ENCODE peak calls at places on chromosome 16, in seven cellular contexts. Y is CD8-positive, alpha-beta memory T cell; R is A549; V is HCT116; E is gastrocnemius medialis; J is colonic mucosa; K is cardiac muscle cell. F is an unnamed sample. For H3K4me1, the result is how much of the 10 kb centered on the place peaks cover.

GRCh38 chr16:68800257-68800875 is 43.0 kb upstream of the TANGO6 start:
- DNase-seq in Y (no peak), R (peak), V (peak), E (no peak), J (peak), K (peak), F (no peak)

GRCh38 chr16:5071341-5071680 is 332 bp upstream of the ALG1 start:
- DNase-seq in Y (no peak), R (no peak), V (no peak), E (no peak), J (no peak), K (no peak), F (no peak)

GRCh38 chr16:87696796-87697195 is 69.0 kb downstream of the KLHDC4 start:
- DNase-seq in Y (no peak), R (no peak), V (no peak), E (no peak), J (no peak), K (no peak), F (no peak)

GRCh38 chr16:2008009-2008526 is 1.6 kb downstream of the ZNF598 start:
- DNase-seq in Y (no peak), R (no peak), V (no peak), E (peak), J (peak), K (peak), F (peak)

GRCh38 chr16:68470461-68471150 is 22.3 kb upstream of the SMPD3 start:
- DNase-seq in Y (no peak), R (no peak), V (no peak), E (peak), J (peak), K (no peak), F (peak)

GRCh38 chr16:16073884-16074781 is 124.7 kb downstream of the ABCC1 start:
- DNase-seq in Y (no peak), R (peak), V (no peak), E (peak), J (no peak), K (peak), F (no peak)

GRCh38 chr16:27097671-27098275 is 31.0 kb downstream of the C16orf82 start:
- DNase-seq in Y (no peak), R (no peak), V (no peak), E (peak), J (no peak), K (peak), F (peak)

GRCh38 chr16:74253146-74253545 is 43.5 kb upstream of the PSMD7 start:
- DNase-seq in Y (no peak), R (no peak), V (no peak), E (no peak), J (no peak), K (no peak), F (no peak)

GRCh38 chr16:88634141-88634993 is 4.0 kb upstream of the IL17C start:
- DNase-seq in Y (peak), R (no peak), V (no peak), E (no peak), J (peak), K (peak), F (peak)

GRCh38 chr16:87626401-87626800 is 24.1 kb downstream of the JPH3 start:
- DNase-seq in Y (no peak), R (no peak), V (no peak), E (no peak), J (no peak), K (no peak), F (no peak)

GRCh38 chr16:86261379-86261778 is 248.9 kb upstream of the FOXF1 start:
- DNase-seq in Y (no peak), R (no peak), V (peak), E (no peak), J (no peak), K (peak), F (no peak)

GRCh38 chr16:69176033-69176780 is 10.8 kb upstream of the SNTB2 start:
- DNase-seq in Y (no peak), R (no peak), V (no peak), E (no peak), J (no peak), K (peak), F (no peak)

GRCh38 chr16:12869681-12870427 is 31.5 kb upstream of the SHISA9 start:
- DNase-seq in Y (no peak), R (no peak), V (no peak), E (no peak), J (no peak), K (no peak), F (no peak)

GRCh38 chr16:19559242-19559910 is 3.9 kb downstream of the VPS35L start:
- DNase-seq in Y (no peak), R (peak), V (peak), E (no peak), J (peak), K (peak), F (no peak)

GRCh38 chr16:80948886-80949502 is 57.7 kb downstream of the CMC2 start:
- DNase-seq in Y (peak), R (no peak), V (peak), E (no peak), J (peak), K (peak), F (peak)

GRCh38 chr16:12995721-12996372 is 94.4 kb downstream of the SHISA9 start:
- DNase-seq in Y (no peak), R (no peak), V (no peak), E (no peak), J (no peak), K (no peak), F (no peak)

GRCh38 chr16:1057252-1057932 is 15.2 kb upstream of the SSTR5 start:
- DNase-seq in Y (peak), R (peak), V (no peak), E (peak), J (peak), K (peak), F (no peak)

GRCh38 chr16:76360384-76360783 is 83.2 kb downstream of the CNTNAP4 start:
- DNase-seq in Y (no peak), R (no peak), V (no peak), E (no peak), J (no peak), K (peak), F (no peak)

GRCh38 chr16:17365211-17365541 is 105.6 kb downstream of the XYLT1 start:
- DNase-seq in Y (no peak), R (no peak), V (no peak), E (no peak), J (no peak), K (peak), F (no peak)

GRCh38 chr16:2285731-2286191 is 17.8 kb upstream of the RNPS1 start:
- DNase-seq in Y (no peak), R (no peak), V (no peak), E (no peak), J (no peak), K (no peak), F (no peak)

GRCh38 chr16:529012-529575 is 1.6 kb downstream of the CAPN15 start:
- DNase-seq in Y (no peak), R (no peak), V (no peak), E (no peak), J (no peak), K (no peak), F (no peak)

GRCh38 chr16:86975445-86975844 is 341.7 kb downstream of the C16orf95 start:
- DNase-seq in Y (no peak), R (peak), V (peak), E (no peak), J (no peak), K (peak), F (no peak)

GRCh38 chr16:51968756-51969155 is 578.2 kb downstream of the TOX3 start:
- DNase-seq in Y (no peak), R (no peak), V (no peak), E (no peak), J (no peak), K (no peak), F (no peak)

GRCh38 chr16:22727285-22728166 is 86.4 kb upstream of the HS3ST2 start:
- DNase-seq in Y (no peak), R (no peak), V (no peak), E (no peak), J (no peak), K (no peak), F (no peak)

GRCh38 chr16:381788-382717 is at the start of gene PGAP6:
- DNase-seq in Y (peak), R (no peak), V (no peak), E (peak), J (peak), K (peak), F (peak)

GRCh38 chr16:83305092-83305491 is 502.7 kb upstream of the HSBP1 start:
- DNase-seq in Y (no peak), R (no peak), V (no peak), E (no peak), J (no peak), K (peak), F (no peak)

GRCh38 chr16:21664801-21665492 is 1.2 kb downstream of the OTOA start:
- DNase-seq in Y (no peak), R (no peak), V (no peak), E (no peak), J (no peak), K (no peak), F (no peak)

GRCh38 chr16:68802190-68802589 is 41.1 kb upstream of the TANGO6 start:
- DNase-seq in Y (no peak), R (no peak), V (no peak), E (no peak), J (no peak), K (peak), F (no peak)

GRCh38 chr16:89137666-89138512 is 33.7 kb upstream of the CDH15 start:
- DNase-seq in Y (no peak), R (no peak), V (no peak), E (no peak), J (no peak), K (no peak), F (no peak)

GRCh38 chr16:64882385-64882784 is 239.5 kb downstream of the CDH11 start:
- DNase-seq in Y (no peak), R (no peak), V (no peak), E (no peak), J (peak), K (peak), F (peak)

GRCh38 chr16:15822957-15823356 is 33.9 kb downstream of the MYH11 start:
- DNase-seq in Y (no peak), R (no peak), V (no peak), E (no peak), J (no peak), K (no peak), F (no peak)

GRCh38 chr16:19167710-19168172 is 299 bp upstream of the SYT17 start:
- DNase-seq in Y (no peak), R (peak), V (peak), E (peak), J (peak), K (peak), F (peak)

GRCh38 chr16:12612598-12613101 is 191.0 kb downstream of the CPPED1 start:
- DNase-seq in Y (no peak), R (peak), V (peak), E (no peak), J (no peak), K (no peak), F (no peak)

GRCh38 chr16:81745704-81746558 is 33.2 kb upstream of the PLCG2 start:
- DNase-seq in Y (peak), R (peak), V (peak), E (peak), J (peak), K (peak), F (peak)

GRCh38 chr16:75309156-75309555 is 57.7 kb upstream of the BCAR1 start:
- DNase-seq in Y (no peak), R (no peak), V (no peak), E (no peak), J (no peak), K (no peak), F (no peak)

GRCh38 chr16:69498926-69499325 is 66.8 kb upstream of the NFAT5 start:
- DNase-seq in Y (no peak), R (no peak), V (no peak), E (no peak), J (no peak), K (no peak), F (no peak)

GRCh38 chr16:20084624-20085226 is 11.0 kb upstream of the GPR139 start:
- DNase-seq in Y (no peak), R (no peak), V (no peak), E (no peak), J (no peak), K (no peak), F (no peak)

DNA sequence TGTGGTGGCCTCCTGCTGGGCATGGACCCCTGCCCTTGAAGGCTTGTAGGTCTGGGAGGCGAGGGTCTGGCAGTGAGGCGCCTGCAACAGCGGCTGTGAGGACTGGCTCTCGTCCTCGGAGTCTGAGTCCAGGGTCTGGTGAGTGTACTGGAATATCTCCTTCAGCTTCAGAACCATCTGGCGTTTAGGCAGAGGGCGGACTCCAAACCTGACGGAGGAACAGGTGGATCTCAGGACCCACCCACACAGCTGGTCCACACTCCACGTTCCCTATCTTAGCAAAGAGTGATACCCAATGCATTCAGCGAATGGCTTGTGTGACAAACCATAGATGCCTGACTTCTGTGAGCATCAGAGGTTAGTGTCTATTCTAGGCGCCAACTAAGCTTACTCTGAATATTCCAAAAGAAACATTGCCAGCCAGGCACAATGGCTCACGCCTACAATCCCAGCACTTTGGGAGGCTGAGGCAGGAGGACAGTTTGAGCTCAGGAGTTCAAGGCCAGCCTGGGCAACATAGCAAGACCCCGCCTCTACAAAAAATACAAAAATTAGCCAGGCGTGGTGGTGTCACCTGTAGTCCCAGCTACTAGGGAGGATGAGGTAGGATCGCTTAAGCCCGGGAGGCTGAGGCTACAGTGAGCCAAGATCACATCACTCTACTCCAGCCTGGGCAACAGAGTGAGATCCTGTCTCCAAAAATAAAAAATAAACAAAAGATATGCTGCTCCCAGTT is 6.3 kb upstream of the NLRC3 start:
- DNase-seq in Y (no peak), R (no peak), V (no peak), E (no peak), J (no peak), K (no peak), F (no peak)
- H3K4me1 ChIP-seq in Y (under half), R (under half), V (under half), E (under half), J (under half), K (under half), F (under half)

GRCh38 chr16:57479422-57480126 is 6.7 kb downstream of the DOK4 start:
- DNase-seq in Y (no peak), R (no peak), V (no peak), E (no peak), J (peak), K (peak), F (peak)

GRCh38 chr16:57482845-57483545 is 3.3 kb downstream of the DOK4 start:
- DNase-seq in Y (no peak), R (no peak), V (no peak), E (no peak), J (no peak), K (no peak), F (no peak)

GRCh38 chr16:57480754-57481230 is 5.5 kb downstream of the DOK4 start:
- DNase-seq in Y (no peak), R (no peak), V (no peak), E (no peak), J (no peak), K (no peak), F (no peak)

GRCh38 chr16:57480127-57480753 is 6.1 kb downstream of the DOK4 start:
- DNase-seq in Y (no peak), R (peak), V (no peak), E (peak), J (peak), K (peak), F (peak)

GRCh38 chr16:57481421-57481820 is 4.9 kb downstream of the DOK4 start:
- DNase-seq in Y (no peak), R (no peak), V (no peak), E (no peak), J (no peak), K (no peak), F (no peak)
- H3K4me1 ChIP-seq in Y (under half), R (half or more), V (under half), E (under half), J (under half), K (half or more), F (half or more)

DNA sequence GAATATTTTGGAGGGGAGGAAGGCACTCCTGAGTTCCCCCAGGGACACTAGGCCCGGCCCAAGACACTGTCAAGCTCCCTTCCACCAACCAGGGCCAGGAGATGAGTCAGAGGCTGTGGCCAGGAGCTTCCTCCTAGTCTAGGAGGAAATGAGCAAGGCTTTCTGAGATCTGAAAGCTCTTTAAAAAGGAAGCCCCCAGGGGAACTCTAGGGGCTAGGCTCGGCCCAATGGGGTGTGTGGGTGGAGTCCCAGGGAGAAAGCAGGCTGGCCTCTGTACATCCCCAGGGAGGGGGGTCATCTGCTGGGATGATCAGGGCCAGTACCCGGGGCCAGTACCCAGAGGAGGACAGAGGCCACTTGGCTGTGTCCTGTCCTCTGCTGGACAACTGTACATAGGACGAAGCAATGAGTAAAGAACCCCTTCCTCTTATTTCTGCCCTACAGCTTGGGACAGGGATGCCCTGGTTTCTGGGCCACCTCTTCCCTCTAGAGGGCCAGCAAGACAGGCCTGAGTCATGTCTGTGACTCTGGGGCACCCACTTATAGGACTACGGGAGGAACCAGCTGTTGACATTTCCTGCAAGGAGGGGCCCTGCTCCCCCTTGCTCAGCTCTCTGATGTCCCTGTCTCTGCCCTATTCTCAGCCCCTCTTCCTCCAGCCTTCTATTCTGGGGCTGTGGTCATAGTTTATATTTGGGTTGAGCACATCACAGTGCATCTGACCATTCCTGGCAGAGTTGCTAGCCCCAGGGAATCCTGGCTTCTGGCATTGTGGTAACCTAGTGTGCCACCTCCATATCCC is 2.7 kb downstream of the FHOD1 start:
- DNase-seq in Y (peak), R (peak), V (peak), E (peak), J (peak), K (peak), F (peak)
- H3K4me1 ChIP-seq in Y (under half), R (half or more), V (half or more), E (half or more), J (under half), K (under half), F (half or more)

GRCh38 chr16:30009085-30009862 is 1.6 kb downstream of the DOC2A start:
- DNase-seq in Y (no peak), R (no peak), V (no peak), E (no peak), J (no peak), K (no peak), F (no peak)

GRCh38 chr16:30006659-30007377 is 4.0 kb downstream of the DOC2A start:
- DNase-seq in Y (no peak), R (no peak), V (no peak), E (no peak), J (no peak), K (no peak), F (no peak)

GRCh38 chr16:30005341-30006094 is 5.3 kb downstream of the DOC2A start:
- DNase-seq in Y (no peak), R (peak), V (no peak), E (no peak), J (no peak), K (peak), F (no peak)

GRCh38 chr16:30006095-30006473 is 4.7 kb downstream of the DOC2A start:
- DNase-seq in Y (no peak), R (no peak), V (no peak), E (no peak), J (no peak), K (no peak), F (no peak)

DNA sequence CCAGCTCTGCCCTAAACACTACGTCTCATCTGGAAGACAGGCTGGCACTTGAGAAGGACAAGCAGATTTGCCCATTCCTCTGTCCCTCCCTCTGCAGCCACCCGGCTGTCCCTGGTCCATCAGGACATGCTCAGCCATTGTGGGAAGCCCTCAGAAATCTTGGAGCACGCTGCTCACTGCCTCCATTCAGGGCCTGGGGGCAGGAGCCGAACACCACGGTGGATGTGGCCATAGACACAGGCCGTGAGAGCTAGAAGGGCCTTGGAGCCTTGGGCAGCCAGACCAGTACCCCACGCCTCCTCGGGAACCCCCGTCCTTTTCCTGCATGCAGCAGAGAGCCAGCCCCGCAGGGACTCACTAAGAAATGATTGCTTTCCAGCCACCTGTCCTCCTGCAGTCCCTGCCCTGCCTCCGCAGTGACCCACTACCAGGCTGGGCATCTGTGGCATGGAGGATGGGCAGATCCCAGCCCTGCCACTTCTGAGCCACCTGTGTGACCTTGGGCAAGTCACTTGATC is 3.4 kb downstream of the DOC2A start:
- DNase-seq in Y (no peak), R (no peak), V (no peak), E (no peak), J (no peak), K (no peak), F (no peak)
- H3K4me1 ChIP-seq in Y (under half), R (under half), V (under half), E (under half), J (under half), K (under half), F (under half)

GRCh38 chr16:50603206-50604064 is 55.2 kb downstream of the NKD1 start:
- DNase-seq in Y (no peak), R (no peak), V (no peak), E (no peak), J (no peak), K (peak), F (no peak)
- H3K4me1 ChIP-seq in Y (under half), R (under half), V (under half), E (under half), J (under half), K (under half), F (under half)